ENCODE peak calls at places on chromosomes 5 and 9, in seven cellular contexts. V is heart left ventricle, T is left ventricle myocardium inferior, W is ovary, B is lower lobe of right lung, F is A549, K is sigmoid colon. D is an unnamed sample.

GRCh38 chr9:117783828-117784227 is 79.6 kb downstream of the TLR4 start:
- DNase-seq in F (no peak), V (no peak), K (no peak), W (no peak), B (peak; percentile 40), T (no peak), D (no peak)

GRCh38 chr5:175803254-175803653 is 68.1 kb upstream of the CPLX2 start:
- DNase-seq in V (no peak), B (no peak), F (no peak), K (no peak), T (no peak), W (no peak), D (no peak)

GRCh38 chr9:123049589-123050222 is 16.2 kb downstream of the GPR21 start:
- DNase-seq in W (no peak), K (peak; percentile 62), V (no peak), T (no peak), B (no peak), F (no peak), D (no peak)

GRCh38 chr5:93620487-93621339 is 37.7 kb downstream of the NR2F1 start:
- DNase-seq in F (peak; percentile 47), W (peak; percentile 51), K (peak; percentile 72), T (peak; percentile 61), B (peak; percentile 78), V (peak; percentile 83), D (peak; percentile 72)

GRCh38 chr5:67115238-67115637 is 81.4 kb downstream of the CD180 start:
- DNase-seq in K (no peak), W (no peak), F (no peak), T (no peak), V (no peak), B (no peak), D (no peak)

GRCh38 chr9:93466416-93467061 is 13.2 kb upstream of the FAM120AOS start:
- DNase-seq in W (no peak), K (no peak), V (no peak), F (no peak), B (no peak), T (no peak), D (no peak)

GRCh38 chr5:65087154-65087553 is 318.4 kb downstream of the CWC27 start:
- DNase-seq in B (no peak), K (no peak), F (no peak), W (no peak), T (no peak), V (no peak), D (no peak)

GRCh38 chr9:76943071-76943470 is 37.2 kb upstream of the PRUNE2 start:
- DNase-seq in V (no peak), B (no peak), K (no peak), F (no peak), T (no peak), W (no peak), D (no peak)

GRCh38 chr9:101119206-101119819 is 90.8 kb downstream of the PLPPR1 start:
- DNase-seq in T (peak; percentile 38), F (peak; percentile 33), V (peak; percentile 57), B (peak; percentile 52), K (no peak), W (no peak), D (peak; percentile 73)

GRCh38 chr5:6732634-6733410 is 19.6 kb downstream of the TENT4A start:
- DNase-seq in T (peak; percentile 36), W (no peak), V (peak; percentile 78), K (peak; percentile 74), F (no peak), B (no peak), D (no peak)

GRCh38 chr5:164578401-164578800 is 1073.0 kb downstream of the MAT2B start:
- DNase-seq in F (no peak), W (no peak), V (no peak), B (no peak), T (no peak), K (no peak), D (no peak)

GRCh38 chr5:178223828-178224335 is 8.7 kb downstream of the PHYKPL start:
- DNase-seq in W (no peak), F (no peak), B (peak; percentile 61), K (no peak), T (no peak), V (no peak), D (no peak)

GRCh38 chr5:52783226-52783959 is 4.3 kb upstream of the ITGA1 start:
- DNase-seq in K (no peak), T (no peak), F (no peak), V (no peak), W (no peak), B (no peak), D (no peak)

GRCh38 chr5:88734191-88734640 is 148.8 kb downstream of the MEF2C start:
- DNase-seq in T (no peak), B (no peak), K (no peak), F (no peak), W (peak; percentile 34), V (no peak), D (no peak)

GRCh38 chr5:109252731-109253130 is 157.0 kb downstream of the PJA2 start:
- DNase-seq in V (no peak), F (no peak), B (no peak), K (no peak), T (no peak), W (no peak), D (no peak)

GRCh38 chr9:115946530-115946929 is 207.1 kb upstream of the PAPPA start:
- DNase-seq in B (no peak), V (no peak), K (no peak), F (peak; percentile 43), W (no peak), T (no peak), D (no peak)

GRCh38 chr9:129164246-129164930 is 13.7 kb downstream of the IER5L start:
- DNase-seq in T (no peak), K (peak; percentile 90), W (peak; percentile 63), V (no peak), F (no peak), B (no peak), D (no peak)

GRCh38 chr9:72592501-72593403 is 71.3 kb downstream of the TMC1 start:
- DNase-seq in T (no peak), V (no peak), K (no peak), F (peak; percentile 38), B (no peak), W (no peak), D (no peak)

GRCh38 chr5:143241892-143242291 is 161.6 kb downstream of the NR3C1 start:
- DNase-seq in T (no peak), K (no peak), B (no peak), V (no peak), F (no peak), W (no peak), D (no peak)

GRCh38 chr5:59119480-59119879 is 536.6 kb downstream of the RAB3C start:
- DNase-seq in W (no peak), T (no peak), B (no peak), V (no peak), F (no peak), K (no peak), D (no peak)

GRCh38 chr5:59125961-59126360 is 543.1 kb downstream of the RAB3C start:
- DNase-seq in F (no peak), B (no peak), T (no peak), K (no peak), V (no peak), W (no peak), D (no peak)

GRCh38 chr5:59126665-59127354 is 543.9 kb downstream of the RAB3C start:
- DNase-seq in W (no peak), F (no peak), B (no peak), T (no peak), K (no peak), V (no peak), D (no peak)

GRCh38 chr5:59124983-59125960 is 542.4 kb downstream of the RAB3C start:
- DNase-seq in T (no peak), V (no peak), F (no peak), W (no peak), K (no peak), B (no peak), D (no peak)

GRCh38 chr5:59123595-59124561 is 541.0 kb downstream of the RAB3C start:
- DNase-seq in B (no peak), V (no peak), K (peak; percentile 72), W (no peak), T (no peak), F (no peak), D (no peak)
- H3K27ac ChIP-seq in B (peak overlapping the region; percentile 83), V (peak overlapping the region; percentile 86), K (peak overlapping the region; percentile 85), W (no peak overlapping the region), T (peak overlapping the region; percentile 87), F (peak overlapping the region; percentile 94), D (no peak overlapping the region)

GRCh38 chr5:77292026-77292757 is 81.7 kb downstream of the PDE8B start:
- DNase-seq in W (no peak), V (no peak), T (no peak), B (no peak), K (no peak), F (no peak), D (no peak)
- TF ChIP-seq CTCF in W (no peak), V (no peak), T (no peak), B (no peak), K (no peak), F (no peak), D (no peak)

DNA sequence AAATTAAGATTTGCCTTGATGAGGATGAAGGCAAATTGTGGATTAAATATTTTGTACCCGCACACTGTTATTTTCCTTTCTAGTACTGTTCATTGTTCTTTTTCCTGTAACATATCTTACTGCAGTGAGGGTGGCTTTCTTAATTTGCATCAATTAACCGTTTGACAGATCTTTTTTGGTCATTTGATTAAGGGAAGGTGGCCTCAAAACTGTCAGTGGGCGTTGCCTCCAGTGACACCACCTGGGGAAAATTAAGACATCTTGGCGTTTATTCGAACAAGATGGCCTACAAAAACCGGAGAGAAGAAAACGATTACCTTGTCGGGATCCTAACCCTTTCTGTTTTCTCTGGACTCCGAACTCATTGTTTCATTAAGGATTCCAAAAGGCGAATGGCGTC is 2.0 kb downstream of the BASP1 start:
- DNase-seq in B (no peak), F (no peak), W (no peak), V (no peak), K (no peak), T (no peak), D (no peak)
- H3K4me1 ChIP-seq in B (peaks cover 16% of the 10 kb centered on the region), F (peaks cover 58% of the 10 kb centered on the region), W (peaks cover 4% of the 10 kb centered on the region), V (peaks cover 14% of the 10 kb centered on the region), K (no peaks in the 10 kb centered on the region), T (peaks cover 25% of the 10 kb centered on the region), D (no peaks in the 10 kb centered on the region)

DNA sequence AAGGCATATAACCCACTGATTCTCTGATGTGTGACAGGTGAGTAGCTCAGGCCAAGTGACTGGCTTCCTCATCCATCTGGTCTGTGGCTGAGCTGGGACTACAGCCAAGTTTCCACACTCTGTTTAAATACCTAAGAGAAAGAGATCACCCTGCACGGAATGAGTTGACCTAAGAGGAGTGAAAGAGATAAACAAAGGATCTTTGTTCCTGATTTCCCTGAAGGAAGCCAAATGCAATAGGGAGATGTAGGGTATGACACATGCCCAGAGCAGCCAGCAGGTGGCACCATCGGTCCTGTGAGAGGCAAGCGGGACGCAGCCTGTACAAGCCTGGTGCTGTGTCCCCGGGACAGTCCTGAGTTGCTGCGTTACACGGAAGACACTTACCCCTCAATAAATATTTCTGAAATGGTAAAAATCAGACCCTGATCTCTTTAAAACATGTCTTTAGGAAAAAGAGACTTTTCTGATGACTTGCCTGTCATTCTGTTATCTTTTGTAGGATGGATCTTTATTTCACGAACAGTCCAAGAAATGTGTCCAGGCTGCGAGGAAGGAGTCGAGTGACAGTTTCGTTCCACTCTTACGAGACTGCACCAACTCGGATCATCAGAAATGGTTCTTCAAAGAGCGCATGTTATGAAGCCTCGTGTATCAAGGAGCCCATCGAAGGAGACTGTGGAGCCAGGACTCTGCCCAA is 41.1 kb downstream of the GALNT12 start:
- DNase-seq in W (peak; percentile 86), V (peak; percentile 95), T (peak; percentile 91), B (peak; percentile 91), F (peak; percentile 83), K (peak; percentile 97), D (peak; percentile 85)
- H3K27ac ChIP-seq in W (no peak overlapping the region), V (peak overlapping the region; percentile 49), T (peak overlapping the region; percentile 50), B (no peak overlapping the region), F (no peak overlapping the region), K (peak overlapping the region; percentile 84), D (no peak overlapping the region)

GRCh38 chr5:2919310-2920018 is 168.0 kb upstream of the IRX2 start:
- DNase-seq in F (no peak), B (no peak), W (no peak), K (no peak), V (no peak), T (no peak), D (no peak)
- TF ChIP-seq CTCF in F (no peak), B (no peak), W (no peak), K (no peak), V (no peak), T (no peak), D (no peak)